ENCODE peak calls at places on chromosomes 5 and 9, in eight cellular contexts. R is T-helper 1 cell; Y is AML-193; F is ELF-1; E is AG08396; L is GM12892; C is AG09309; M is stimulated activated naive CD8-positive, alpha-beta T cell treated with anti-CD3 and anti-CD28 coated beads, Interleukin-15, Interleukin-2, amounts not matched to agents 100 U/mL and 50 U/mL, for 24 hours. Z is an unnamed sample.

GRCh38 chr9:90423661-90424193 is 218.9 kb downstream of the DIRAS2 start:
- DNase-seq in L (no peak), F (no peak), M (no peak), R (no peak), E (no peak), Y (no peak), C (no peak), Z (no peak)

GRCh38 chr5:132474131-132474723 is 16.3 kb downstream of the IRF1 start:
- DNase-seq in R (no peak), Y (no peak), C (no peak), F (peak), L (no peak), E (no peak), M (peak), Z (no peak)

GRCh38 chr5:116441223-116441622 is 133.4 kb downstream of the SEMA6A start:
- DNase-seq in C (no peak), R (no peak), E (no peak), M (no peak), F (peak), L (no peak), Y (no peak), Z (no peak)

GRCh38 chr5:33046091-33046490 is 335.0 kb downstream of the NPR3 start:
- DNase-seq in E (no peak), Y (no peak), C (no peak), L (no peak), M (no peak), F (no peak), R (no peak), Z (no peak)

GRCh38 chr5:34692781-34693180 is 36.7 kb downstream of the RAI14 start:
- DNase-seq in R (no peak), L (no peak), E (no peak), F (no peak), C (no peak), M (no peak), Y (no peak), Z (no peak)

GRCh38 chr9:106062252-106062651 is 367.9 kb downstream of the TMEM38B start:
- DNase-seq in C (no peak), F (no peak), R (no peak), M (no peak), Y (no peak), L (no peak), E (no peak), Z (no peak)

GRCh38 chr9:122222741-122223140 is 6.0 kb downstream of the LHX6 start:
- DNase-seq in C (no peak), E (no peak), Y (no peak), L (no peak), F (no peak), M (no peak), R (no peak), Z (peak)

GRCh38 chr5:133311171-133311570 is 259.4 kb downstream of the HSPA4 start:
- DNase-seq in C (no peak), F (no peak), L (no peak), M (no peak), R (no peak), Y (no peak), E (no peak), Z (no peak)

GRCh38 chr5:103624035-103624461 is 61.5 kb upstream of the NUDT12 start:
- DNase-seq in L (no peak), R (no peak), M (no peak), F (no peak), C (peak), E (peak), Y (no peak), Z (no peak)

GRCh38 chr9:80504525-80505235 is 932.9 kb downstream of the TLE4 start:
- DNase-seq in C (no peak), F (no peak), M (no peak), E (no peak), R (no peak), Y (no peak), L (no peak), Z (no peak)

Z was measured in Kasumi-1.